ENCODE peak calls at places on chromosomes 11 and 22, in four cellular contexts. One of them, this sample, is unnamed.

GRCh38 chr22:27561301-27561820 is 240.2 kb downstream of the MN1 start:
- DNase-seq in GM23338: no peak
- DNase-seq in thoracic aorta: no peak
- DNase-seq in heart left ventricle: no peak
- DNase-seq in this sample: no peak

GRCh38 chr22:20393705-20394476 is at the start of gene ZNF74:
- DNase-seq in heart left ventricle: peak
- DNase-seq in thoracic aorta: peak
- DNase-seq in GM23338: peak
- DNase-seq in this sample: peak

GRCh38 chr11:37451903-37452302 is 853.9 kb upstream of the RAG2 start:
- DNase-seq in thoracic aorta: no peak
- DNase-seq in GM23338: no peak
- DNase-seq in heart left ventricle: no peak
- DNase-seq in this sample: no peak

GRCh38 chr22:38869663-38870062 is 2.4 kb downstream of the CBX6 start:
- DNase-seq in heart left ventricle: no peak
- DNase-seq in thoracic aorta: no peak
- DNase-seq in GM23338: no peak
- DNase-seq in this sample: no peak

GRCh38 chr11:33089776-33090175 is 50.4 kb downstream of the TCP11L1 start:
- DNase-seq in GM23338: no peak
- DNase-seq in thoracic aorta: no peak
- DNase-seq in heart left ventricle: no peak
- DNase-seq in this sample: peak

GRCh38 chr11:16881074-16881709 is 133.0 kb downstream of the PLEKHA7 start:
- DNase-seq in GM23338: peak
- DNase-seq in heart left ventricle: peak
- DNase-seq in thoracic aorta: no peak
- DNase-seq in this sample: peak

GRCh38 chr11:120514541-120515121 is 3.1 kb downstream of the GRIK4 start:
- DNase-seq in thoracic aorta: no peak
- DNase-seq in GM23338: no peak
- DNase-seq in heart left ventricle: no peak
- DNase-seq in this sample: no peak

GRCh38 chr11:74159642-74160041 is 11.2 kb downstream of the C2CD3 start:
- DNase-seq in thoracic aorta: no peak
- DNase-seq in GM23338: no peak
- DNase-seq in heart left ventricle: no peak
- DNase-seq in this sample: no peak

GRCh38 chr11:119832536-119832935 is 103.5 kb upstream of the NECTIN1 start:
- DNase-seq in heart left ventricle: no peak
- DNase-seq in thoracic aorta: no peak
- DNase-seq in GM23338: no peak
- DNase-seq in this sample: peak

GRCh38 chr11:83827940-83828554 is 541.9 kb upstream of the CCDC90B start:
- DNase-seq in GM23338: peak
- DNase-seq in thoracic aorta: no peak
- DNase-seq in heart left ventricle: no peak
- DNase-seq in this sample: peak

GRCh38 chr22:38924197-38924952 is 33.0 kb upstream of the APOBEC3A start:
- DNase-seq in heart left ventricle: no peak
- DNase-seq in thoracic aorta: peak
- DNase-seq in GM23338: no peak
- DNase-seq in this sample: peak

GRCh38 chr11:16981651-16982194 is 32.5 kb downstream of the PLEKHA7 start:
- DNase-seq in thoracic aorta: no peak
- DNase-seq in heart left ventricle: no peak
- DNase-seq in GM23338: peak
- DNase-seq in this sample: peak

GRCh38 chr22:36319595-36320497 is 66.9 kb downstream of the APOL1 start:
- DNase-seq in thoracic aorta: no peak
- DNase-seq in GM23338: no peak
- DNase-seq in heart left ventricle: no peak
- DNase-seq in this sample: no peak

GRCh38 chr11:62108017-62108750 is 15.6 kb upstream of the INCENP start:
- DNase-seq in thoracic aorta: no peak
- DNase-seq in heart left ventricle: no peak
- DNase-seq in GM23338: peak
- DNase-seq in this sample: peak

GRCh38 chr11:396511-396947 is 2.5 kb downstream of the PKP3 start:
- DNase-seq in heart left ventricle: no peak
- DNase-seq in thoracic aorta: no peak
- DNase-seq in GM23338: peak
- DNase-seq in this sample: no peak

GRCh38 chr11:128756469-128756868 is 62.6 kb downstream of the FLI1 start:
- DNase-seq in heart left ventricle: no peak
- DNase-seq in GM23338: no peak
- DNase-seq in thoracic aorta: no peak
- DNase-seq in this sample: no peak

GRCh38 chr22:49967333-49968241 is 7.0 kb downstream of the PIM3 start:
- DNase-seq in thoracic aorta: peak
- DNase-seq in GM23338: no peak
- DNase-seq in heart left ventricle: peak
- DNase-seq in this sample: no peak

GRCh38 chr11:12156301-12157140 is 46.1 kb downstream of the MICAL2 start:
- DNase-seq in heart left ventricle: no peak
- DNase-seq in thoracic aorta: no peak
- DNase-seq in GM23338: no peak
- DNase-seq in this sample: no peak

GRCh38 chr11:126331286-126331685 is 24.2 kb upstream of the ST3GAL4 start:
- DNase-seq in GM23338: no peak
- DNase-seq in thoracic aorta: no peak
- DNase-seq in heart left ventricle: no peak
- DNase-seq in this sample: no peak

GRCh38 chr11:67349457-67349856 is 3.9 kb downstream of the POLD4 start:
- DNase-seq in heart left ventricle: no peak
- DNase-seq in GM23338: no peak
- DNase-seq in thoracic aorta: no peak
- DNase-seq in this sample: no peak

GRCh38 chr11:67349036-67349435 is 4.3 kb downstream of the POLD4 start:
- DNase-seq in heart left ventricle: no peak
- DNase-seq in GM23338: no peak
- DNase-seq in thoracic aorta: no peak
- DNase-seq in this sample: no peak

GRCh38 chr11:67349927-67350465 is 3.4 kb downstream of the POLD4 start:
- DNase-seq in GM23338: no peak
- DNase-seq in heart left ventricle: no peak
- DNase-seq in thoracic aorta: no peak
- DNase-seq in this sample: no peak

GRCh38 chr11:67345949-67346819 is 7.2 kb downstream of the POLD4 start:
- DNase-seq in thoracic aorta: no peak
- DNase-seq in GM23338: peak
- DNase-seq in heart left ventricle: no peak
- DNase-seq in this sample: peak

DNA sequence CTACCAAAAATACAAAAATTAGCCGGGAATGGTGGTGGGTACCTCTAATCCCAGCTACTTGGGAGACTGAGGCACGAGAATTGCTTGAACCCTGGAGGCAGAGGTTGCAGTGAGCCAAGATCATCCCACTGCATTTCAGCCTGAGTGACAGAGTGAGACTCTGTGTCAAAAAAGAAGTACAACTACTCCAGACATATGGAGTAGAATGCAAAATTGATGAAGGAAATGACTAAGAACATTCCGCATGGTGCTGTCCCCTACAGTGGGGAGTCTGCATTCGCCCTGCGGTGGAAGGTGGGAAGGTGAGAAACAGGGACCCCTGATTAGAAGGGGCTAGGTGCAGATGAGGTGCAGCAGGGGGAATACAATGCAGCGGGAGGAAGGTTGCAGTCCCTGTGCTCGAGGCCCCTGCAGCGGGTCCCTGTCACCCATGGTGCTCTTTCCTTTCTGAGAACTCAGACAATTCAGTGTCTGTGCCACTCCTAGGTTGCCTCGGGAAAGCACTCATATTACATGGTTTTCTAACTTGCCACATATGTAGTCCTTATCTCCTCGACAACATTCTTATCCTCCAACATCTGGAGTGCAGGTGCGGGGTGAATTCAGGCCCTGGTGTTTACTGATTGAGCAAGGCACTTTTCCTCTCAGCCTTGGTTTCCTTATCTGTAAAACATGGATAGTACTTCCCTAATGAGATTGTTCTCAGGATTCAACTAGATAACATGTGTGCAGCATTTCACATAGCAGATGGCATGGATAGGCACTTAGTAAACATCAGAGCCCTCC is 5.2 kb downstream of the POLD4 start:
- DNase-seq in GM23338: no peak
- DNase-seq in thoracic aorta: no peak
- DNase-seq in heart left ventricle: no peak
- DNase-seq in this sample: no peak
- H3K27ac ChIP-seq in GM23338: no peak
- H3K27ac ChIP-seq in thoracic aorta: no peak
- H3K27ac ChIP-seq in heart left ventricle: no peak
- H3K27ac ChIP-seq in this sample: peak

GRCh38 chr11:57529012-57529411 is 1.5 kb downstream of the TIMM10 start:
- DNase-seq in thoracic aorta: no peak
- DNase-seq in GM23338: no peak
- DNase-seq in heart left ventricle: no peak
- DNase-seq in this sample: no peak
- H3K4me3 ChIP-seq in thoracic aorta: no peak
- H3K4me3 ChIP-seq in GM23338: no peak
- H3K4me3 ChIP-seq in heart left ventricle: no peak
- H3K4me3 ChIP-seq in this sample: no peak

GRCh38 chr11:46363455-46363920 is 16.2 kb downstream of the DGKZ start:
- DNase-seq in heart left ventricle: peak
- DNase-seq in thoracic aorta: no peak
- DNase-seq in GM23338: no peak
- DNase-seq in this sample: peak

GRCh38 chr11:46363031-46363407 is 15.8 kb downstream of the DGKZ start:
- DNase-seq in thoracic aorta: no peak
- DNase-seq in heart left ventricle: peak
- DNase-seq in GM23338: no peak
- DNase-seq in this sample: peak

GRCh38 chr11:46366260-46366659 is 15.2 kb upstream of the MDK start:
- DNase-seq in thoracic aorta: no peak
- DNase-seq in heart left ventricle: no peak
- DNase-seq in GM23338: no peak
- DNase-seq in this sample: no peak

GRCh38 chr11:46364056-46364455 is 16.8 kb downstream of the DGKZ start:
- DNase-seq in GM23338: no peak
- DNase-seq in heart left ventricle: no peak
- DNase-seq in thoracic aorta: no peak
- DNase-seq in this sample: no peak

DNA sequence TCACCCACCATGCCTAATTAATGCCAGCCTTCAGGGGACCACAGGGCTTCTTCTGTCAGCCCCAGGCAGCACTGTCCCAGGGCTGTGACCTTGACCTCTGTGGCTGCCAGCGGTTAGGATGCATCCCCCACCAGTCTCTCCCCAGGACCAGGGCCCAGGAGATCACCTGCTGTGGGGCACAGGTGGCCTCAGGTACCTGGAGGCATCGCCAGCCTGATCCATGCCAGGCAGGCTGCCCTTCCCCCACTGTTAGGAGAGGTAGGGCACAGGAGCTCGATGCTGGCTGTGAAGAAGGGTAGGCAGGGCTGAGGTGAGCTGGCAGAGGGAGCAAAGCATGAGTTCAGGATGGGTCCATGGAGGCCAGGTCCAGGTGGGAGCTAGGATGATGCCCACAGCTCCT is 16.7 kb upstream of the MDK start:
- DNase-seq in heart left ventricle: no peak
- DNase-seq in thoracic aorta: no peak
- DNase-seq in GM23338: no peak
- DNase-seq in this sample: no peak
- TF ChIP-seq CTCF in heart left ventricle: no peak
- TF ChIP-seq CTCF in thoracic aorta: no peak
- TF ChIP-seq CTCF in GM23338: no peak
- TF ChIP-seq CTCF in this sample: no peak

GRCh38 chr11:112300094-112300786 is 39.6 kb upstream of the PLET1 start:
- DNase-seq in thoracic aorta: no peak
- DNase-seq in heart left ventricle: no peak
- DNase-seq in GM23338: peak
- DNase-seq in this sample: no peak
- H3K27ac ChIP-seq in thoracic aorta: peak
- H3K27ac ChIP-seq in heart left ventricle: no peak
- H3K27ac ChIP-seq in GM23338: no peak
- H3K27ac ChIP-seq in this sample: no peak

GRCh38 chr22:46769191-46769675 is 6.8 kb downstream of the TBC1D22A start:
- DNase-seq in thoracic aorta: no peak
- DNase-seq in heart left ventricle: no peak
- DNase-seq in GM23338: no peak
- DNase-seq in this sample: no peak

GRCh38 chr22:46769706-46770105 is 7.3 kb downstream of the TBC1D22A start:
- DNase-seq in thoracic aorta: no peak
- DNase-seq in heart left ventricle: no peak
- DNase-seq in GM23338: no peak
- DNase-seq in this sample: no peak

GRCh38 chr22:46773074-46773473 is 10.6 kb downstream of the TBC1D22A start:
- DNase-seq in thoracic aorta: no peak
- DNase-seq in GM23338: no peak
- DNase-seq in heart left ventricle: peak
- DNase-seq in this sample: no peak

GRCh38 chr22:46770151-46770641 is 7.7 kb downstream of the TBC1D22A start:
- DNase-seq in GM23338: no peak
- DNase-seq in heart left ventricle: no peak
- DNase-seq in thoracic aorta: no peak
- DNase-seq in this sample: no peak

DNA sequence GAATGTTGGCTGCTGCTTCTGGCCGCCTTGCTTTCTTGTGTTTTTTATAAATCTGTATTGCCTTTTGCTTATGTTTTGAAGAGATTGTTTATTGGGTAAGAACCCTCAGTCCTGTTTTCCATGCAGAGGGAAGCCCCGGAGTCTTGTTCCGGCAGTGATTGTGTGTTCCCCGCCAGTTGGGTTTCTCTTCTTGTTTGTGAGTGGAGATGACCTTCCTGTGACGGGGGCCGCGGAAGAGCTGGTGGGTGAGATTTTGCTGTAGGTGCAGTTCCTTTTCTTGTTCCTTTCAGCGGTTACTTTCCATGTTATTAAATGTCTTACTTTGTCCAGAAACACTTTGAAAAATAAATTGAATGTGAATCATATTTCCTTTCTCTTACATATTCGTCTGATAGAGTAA is 8.3 kb downstream of the TBC1D22A start:
- DNase-seq in heart left ventricle: no peak
- DNase-seq in GM23338: no peak
- DNase-seq in thoracic aorta: no peak
- DNase-seq in this sample: no peak
- H3K4me3 ChIP-seq in heart left ventricle: no peak
- H3K4me3 ChIP-seq in GM23338: no peak
- H3K4me3 ChIP-seq in thoracic aorta: no peak
- H3K4me3 ChIP-seq in this sample: no peak

GRCh38 chr22:42794551-42795510 is 62.2 kb downstream of the ARFGAP3 start:
- DNase-seq in heart left ventricle: no peak
- DNase-seq in thoracic aorta: no peak
- DNase-seq in GM23338: peak
- DNase-seq in this sample: no peak
- TF ChIP-seq CTCF in heart left ventricle: peak
- TF ChIP-seq CTCF in thoracic aorta: no peak
- TF ChIP-seq CTCF in GM23338: peak
- TF ChIP-seq CTCF in this sample: peak